ENCODE peak calls at places on chromosome 9, in four cellular contexts. I is activated effector memory CD4-positive, alpha-beta T cell treated with Interleukin-2 at 50 U/mL for 16 hours; Y is AG10803; T is HTR-8/SVneo. K is an unnamed sample.

GRCh38 chr9:135138078-135138855 is 50.8 kb downstream of the OLFM1 start:
- DNase-seq in T (no peak), Y (no peak), I (no peak), K (no peak)

GRCh38 chr9:85528142-85528541 is 213.6 kb downstream of the AGTPBP1 start:
- DNase-seq in I (no peak), T (no peak), Y (no peak), K (no peak)

GRCh38 chr9:88990721-88991065 is 575 bp upstream of the S1PR3 start:
- DNase-seq in Y (no peak), T (no peak), I (no peak), K (no peak)

GRCh38 chr9:34454571-34455065 is 3.8 kb downstream of the FAM219A start:
- DNase-seq in I (no peak), Y (peak), T (no peak), K (no peak)

GRCh38 chr9:123834218-123834906 is 95.6 kb downstream of the DENND1A start:
- DNase-seq in T (no peak), Y (peak), I (no peak), K (no peak)

GRCh38 chr9:16406536-16407225 is 463.8 kb downstream of the BNC2 start:
- DNase-seq in I (no peak), Y (no peak), T (no peak), K (no peak)

GRCh38 chr9:124658165-124659017 is 112.7 kb downstream of the NR6A1 start:
- DNase-seq in T (peak), I (no peak), Y (peak), K (peak)

GRCh38 chr9:136208675-136209074 is 3.7 kb upstream of the LHX3 start:
- DNase-seq in I (no peak), T (no peak), Y (no peak), K (no peak)

GRCh38 chr9:98323831-98324135 is 68.3 kb upstream of the TBC1D2 start:
- DNase-seq in I (no peak), Y (no peak), T (no peak), K (no peak)

GRCh38 chr9:93076101-93076791 is 17.7 kb downstream of the SUSD3 start:
- DNase-seq in I (no peak), T (no peak), Y (no peak), K (no peak)

GRCh38 chr9:24582363-24583126 is 36.8 kb upstream of the IZUMO3 start:
- DNase-seq in T (no peak), Y (no peak), I (no peak), K (no peak)

GRCh38 chr9:138011951-138012500 is 134.4 kb downstream of the CACNA1B start:
- DNase-seq in Y (no peak), T (no peak), I (no peak), K (no peak)

GRCh38 chr9:14043491-14043890 is 270.4 kb downstream of the NFIB start:
- DNase-seq in I (no peak), T (no peak), Y (no peak), K (no peak)

GRCh38 chr9:136447173-136447778 is 7.6 kb upstream of the INPP5E start:
- DNase-seq in Y (no peak), T (no peak), I (no peak), K (no peak)

GRCh38 chr9:78091736-78092135 is 60.1 kb upstream of the GNAQ start:
- DNase-seq in T (no peak), I (no peak), Y (no peak), K (no peak)

K was measured in NCI-H460.